ENCODE peak calls at places on chromosomes 7 and 10, in seven cellular contexts. H, S, Y, O, X, P and E are unnamed samples.

GRCh38 chr10:44293306-44293778 is 91.6 kb downstream of the CXCL12 start:
- DNase-seq in Y (no peak), P (no peak), H (no peak), X (no peak), O (no peak), S (no peak), E (peak; percentile 36)

GRCh38 chr10:103605359-103606156 is 112.1 kb downstream of the NEURL1 start:
- DNase-seq in Y (peak; percentile 60), O (peak; percentile 24), H (peak; percentile 42), P (peak; percentile 74), X (no peak), S (peak; percentile 78), E (peak; percentile 33)

GRCh38 chr7:103487419-103487818 is 41.4 kb upstream of the SLC26A5 start:
- DNase-seq in O (peak; percentile 60), P (no peak), H (no peak), Y (no peak), X (no peak), S (no peak), E (no peak)

GRCh38 chr10:17229717-17229966 is 1.6 kb downstream of the VIM start:
- DNase-seq in Y (no peak), X (no peak), P (no peak), S (no peak), H (no peak), O (no peak), E (no peak)

GRCh38 chr7:1886361-1887064 is 216.4 kb downstream of the ELFN1 start:
- DNase-seq in S (no peak), Y (peak; percentile 31), H (no peak), X (no peak), P (no peak), O (peak; percentile 18), E (no peak)

GRCh38 chr7:1889556-1890181 is 219.6 kb downstream of the ELFN1 start:
- DNase-seq in P (no peak), S (no peak), X (peak; percentile 57), H (no peak), O (no peak), Y (peak; percentile 18), E (no peak)

GRCh38 chr7:41938371-41938770 is 235.5 kb upstream of the INHBA start:
- DNase-seq in P (no peak), X (no peak), H (no peak), S (no peak), O (no peak), Y (no peak), E (no peak)

GRCh38 chr10:78664929-78665525 is 403.7 kb upstream of the ZMIZ1 start:
- DNase-seq in H (no peak), X (no peak), P (no peak), O (no peak), S (no peak), Y (no peak), E (no peak)

GRCh38 chr10:34886906-34887615 is 72.0 kb upstream of the PARD3 start:
- DNase-seq in O (no peak), X (no peak), P (no peak), Y (no peak), H (no peak), S (no peak), E (no peak)

GRCh38 chr7:37927739-37928444 is 7.5 kb downstream of the EPDR1 start:
- DNase-seq in X (peak; percentile 54), O (no peak), H (no peak), P (no peak), Y (no peak), S (no peak), E (no peak)

GRCh38 chr10:27998178-27998953 is 513 bp downstream of the ODAD2 start:
- DNase-seq in S (no peak), H (no peak), O (peak; percentile 8), P (no peak), Y (peak; percentile 27), X (peak; percentile 12), E (peak; percentile 7)

GRCh38 chr10:86400705-86401587 is 34.4 kb upstream of the GRID1 start:
- DNase-seq in S (peak; percentile 46), H (no peak), P (peak; percentile 68), O (peak; percentile 31), X (no peak), Y (peak; percentile 49), E (peak; percentile 75)
- TF ChIP-seq CTCF in S (no peak), H (no peak), P (no peak), O (no peak), X (peak; percentile 3), Y (no peak), E (peak; percentile 14)

GRCh38 chr7:126699707-126700106 is 553.0 kb downstream of the GRM8 start:
- DNase-seq in Y (no peak), P (no peak), O (no peak), H (no peak), S (no peak), X (no peak), E (no peak)

GRCh38 chr7:126698446-126698845 is 554.3 kb downstream of the GRM8 start:
- DNase-seq in P (no peak), X (no peak), O (no peak), S (no peak), H (no peak), Y (no peak), E (no peak)

GRCh38 chr7:126700807-126701604 is 551.7 kb downstream of the GRM8 start:
- DNase-seq in X (peak; percentile 86), Y (no peak), O (no peak), P (peak; percentile 18), H (no peak), S (no peak), E (peak; percentile 81)

GRCh38 chr7:126698909-126699308 is 553.8 kb downstream of the GRM8 start:
- DNase-seq in X (no peak), O (no peak), H (no peak), S (no peak), P (no peak), Y (no peak), E (no peak)

GRCh38 chr7:126702242-126703016 is 550.3 kb downstream of the GRM8 start:
- DNase-seq in S (no peak), H (no peak), Y (no peak), X (no peak), O (no peak), P (no peak), E (peak; percentile 70)
- H3K4me3 ChIP-seq in S (no peak overlapping the region), H (no peak overlapping the region), Y (no peak overlapping the region), X (no peak overlapping the region), O (no peak overlapping the region), P (no peak overlapping the region), E (no peak overlapping the region)

GRCh38 chr10:56346845-56347415 is 14.1 kb downstream of the ZWINT start:
- DNase-seq in X (peak; percentile 3), P (no peak), S (no peak), Y (no peak), O (no peak), H (no peak), E (no peak)

GRCh38 chr10:56351909-56352630 is 9.0 kb downstream of the ZWINT start:
- DNase-seq in P (no peak), Y (no peak), X (no peak), H (no peak), O (no peak), S (no peak), E (no peak)

GRCh38 chr10:56348101-56348500 is 13.0 kb downstream of the ZWINT start:
- DNase-seq in H (no peak), O (no peak), Y (no peak), P (no peak), S (no peak), X (no peak), E (no peak)

DNA sequence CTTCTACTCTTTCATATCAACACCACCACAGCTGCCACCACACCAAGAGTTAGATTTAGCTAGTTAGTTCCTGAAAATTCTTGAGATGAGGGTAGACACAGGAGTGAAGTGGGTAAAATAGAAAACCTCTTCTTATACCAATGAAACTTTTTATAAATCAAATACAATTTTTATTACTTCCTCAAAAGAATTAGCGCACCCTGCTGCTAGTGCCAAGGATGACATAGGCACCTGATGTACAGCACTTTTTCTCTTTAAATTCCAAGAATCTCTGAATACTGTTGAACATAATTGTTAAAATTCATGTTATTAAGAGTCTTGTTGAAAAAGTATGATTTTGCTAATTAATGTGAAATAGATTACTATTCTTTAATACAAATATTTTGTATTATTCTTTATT is 11.4 kb downstream of the ZWINT start:
- DNase-seq in O (no peak), P (no peak), Y (no peak), H (no peak), S (no peak), X (no peak), E (no peak)
- TF ChIP-seq CTCF in O (no peak), P (no peak), Y (no peak), H (no peak), S (no peak), X (no peak), E (peak; percentile 36)

GRCh38 chr7:93923946-93924345 is 2.4 kb downstream of the GNG11 start:
- DNase-seq in S (no peak), H (no peak), P (no peak), O (no peak), X (no peak), Y (no peak), E (no peak)

GRCh38 chr7:93921190-93921585 is 347 bp upstream of the GNG11 start:
- DNase-seq in S (no peak), O (no peak), H (no peak), P (no peak), Y (no peak), X (no peak), E (no peak)

GRCh38 chr7:93921607-93922446 is at the start of gene GNG11:
- DNase-seq in P (peak; percentile 38), Y (peak; percentile 88), H (peak; percentile 40), S (peak; percentile 79), X (no peak), O (peak; percentile 55), E (peak; percentile 38)

GRCh38 chr7:93920496-93921189 is 892 bp upstream of the GNG11 start:
- DNase-seq in S (no peak), O (no peak), X (no peak), P (no peak), Y (no peak), H (no peak), E (no peak)

GRCh38 chr7:93923291-93923690 is 1.8 kb downstream of the GNG11 start:
- DNase-seq in X (no peak), O (no peak), Y (no peak), S (no peak), P (no peak), H (no peak), E (no peak)
- H3K4me3 ChIP-seq in X (peak overlapping the region; percentile 71), O (peak overlapping the region; percentile 40), Y (peak overlapping the region; percentile 62), S (peak overlapping the region; percentile 76), P (peak overlapping the region; percentile 74), H (peak overlapping the region; percentile 44), E (no peak overlapping the region)

GRCh38 chr10:75853085-75853484 is 421.7 kb downstream of the LRMDA start:
- DNase-seq in S (no peak), H (no peak), Y (no peak), X (no peak), P (peak; percentile 9), O (no peak), E (no peak)
- TF ChIP-seq CTCF in S (no peak), H (no peak), Y (no peak), X (peak; percentile 44), P (peak; percentile 10), O (no peak), E (peak; percentile 36)

GRCh38 chr7:121329460-121330052 is 756 bp downstream of the WNT16 start:
- DNase-seq in O (no peak), H (no peak), Y (peak; percentile 27), P (no peak), S (no peak), X (no peak), E (peak; percentile 42)
- H3K4me3 ChIP-seq in O (peak overlapping the region; percentile 16), H (no peak overlapping the region), Y (peak overlapping the region; percentile 18), P (peak overlapping the region; percentile 42), S (peak overlapping the region; percentile 8), X (peak overlapping the region; percentile 53), E (peak overlapping the region; percentile 39)